ENCODE peak calls at places on chromosome 9, in nine cellular contexts. Q, H, D, P, X, G, B, L and N are unnamed samples. For H3K4me1, the result is how much of the 10 kb centered on the place peaks cover.

GRCh38 chr9:121720992-121721350 is 69.5 kb downstream of the DAB2IP start:
- DNase-seq in H (no peak), X (no peak), G (no peak), P (no peak), Q (no peak), B (peak), D (peak), L (peak), N (no peak)

GRCh38 chr9:79651251-79651795 is 79.6 kb downstream of the TLE4 start:
- DNase-seq in X (no peak), G (no peak), Q (no peak), H (no peak), B (no peak), D (peak), P (no peak), L (no peak), N (no peak)

GRCh38 chr9:102497709-102498108 is 497.4 kb upstream of the CYLC2 start:
- DNase-seq in H (no peak), P (no peak), D (no peak), L (no peak), Q (no peak), X (no peak), G (no peak), B (no peak), N (no peak)

GRCh38 chr9:7086389-7086788 is 328.6 kb downstream of the KDM4C start:
- DNase-seq in X (no peak), P (no peak), L (no peak), H (no peak), Q (no peak), D (no peak), B (no peak), G (peak), N (peak)

GRCh38 chr9:134323741-134324358 is 2.4 kb upstream of the RXRA start:
- DNase-seq in G (peak), Q (no peak), H (peak), L (peak), X (peak), P (peak), B (peak), D (no peak), N (peak)

GRCh38 chr9:105360344-105360743 is 87.5 kb upstream of the FSD1L start:
- DNase-seq in Q (peak), H (no peak), X (no peak), D (no peak), B (no peak), G (no peak), P (no peak), L (no peak), N (no peak)

GRCh38 chr9:76593011-76593347 is 134.0 kb downstream of the GCNT1 start:
- DNase-seq in P (no peak), X (no peak), H (no peak), Q (no peak), L (no peak), G (no peak), D (peak), B (no peak), N (no peak)

GRCh38 chr9:126463426-126463825 is 136.8 kb downstream of the MVB12B start:
- DNase-seq in G (no peak), D (no peak), Q (no peak), H (peak), X (no peak), L (no peak), B (no peak), P (no peak), N (no peak)

GRCh38 chr9:117454711-117455110 is 39.9 kb upstream of the ASTN2 start:
- DNase-seq in B (no peak), L (no peak), H (no peak), D (no peak), Q (no peak), X (no peak), G (no peak), P (no peak), N (no peak)

GRCh38 chr9:92680166-92681119 is 10.5 kb upstream of the IPPK start:
- DNase-seq in L (peak), D (no peak), G (no peak), H (no peak), X (peak), B (peak), Q (no peak), P (no peak), N (no peak)

GRCh38 chr9:116669296-116669695 is 17.8 kb upstream of the TRIM32 start:
- DNase-seq in H (no peak), B (no peak), D (no peak), P (no peak), G (no peak), X (no peak), L (no peak), Q (no peak), N (no peak)

GRCh38 chr9:4035809-4036208 is 264.1 kb downstream of the GLIS3 start:
- DNase-seq in Q (no peak), P (no peak), B (no peak), G (no peak), D (peak), H (no peak), X (no peak), L (no peak), N (no peak)

DNA sequence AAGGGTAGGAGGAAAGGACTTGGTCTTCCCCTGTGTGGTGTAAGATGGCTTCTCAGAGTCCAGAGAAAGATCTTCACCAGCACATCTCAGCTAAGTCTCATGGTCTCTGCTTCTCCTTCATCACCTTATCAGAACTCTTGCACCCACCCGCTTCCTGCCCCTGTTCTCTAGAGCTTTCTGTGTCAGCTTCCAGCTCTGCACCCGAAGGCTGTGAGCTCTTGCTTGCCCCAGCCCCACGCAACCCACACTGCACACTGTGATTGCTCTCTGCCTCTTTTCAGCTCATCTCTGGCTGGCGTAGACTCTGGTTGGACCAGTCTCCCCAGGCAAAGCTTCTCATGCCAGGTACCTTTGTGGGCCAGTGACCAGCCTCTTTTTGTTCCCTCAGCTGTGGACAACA is 93.2 kb upstream of the RAPGEF1 start:
- DNase-seq in Q (no peak), H (no peak), P (no peak), B (no peak), G (no peak), D (no peak), X (no peak), L (no peak), N (no peak)
- H3K4me1 ChIP-seq in Q (under half), H (under half), P (under half), B (under half), G (under half), D (under half), X (under half), L (under half), N (under half)

GRCh38 chr9:91208837-91209236 is 152.9 kb downstream of the AUH start:
- DNase-seq in D (no peak), X (no peak), G (no peak), Q (no peak), B (no peak), L (no peak), P (no peak), H (no peak), N (no peak)
- H3K27ac ChIP-seq in D (no peak), X (no peak), G (peak), Q (no peak), B (no peak), L (no peak), P (peak), H (peak), N (peak)

GRCh38 chr9:128687453-128687852 is 1.6 kb upstream of the SET start:
- DNase-seq in B (no peak), P (no peak), Q (no peak), L (no peak), D (no peak), H (no peak), G (no peak), X (no peak), N (no peak)
- H3K4me1 ChIP-seq in B (under half), P (under half), Q (under half), L (under half), D (half or more), H (under half), G (under half), X (under half), N (under half)

DNA sequence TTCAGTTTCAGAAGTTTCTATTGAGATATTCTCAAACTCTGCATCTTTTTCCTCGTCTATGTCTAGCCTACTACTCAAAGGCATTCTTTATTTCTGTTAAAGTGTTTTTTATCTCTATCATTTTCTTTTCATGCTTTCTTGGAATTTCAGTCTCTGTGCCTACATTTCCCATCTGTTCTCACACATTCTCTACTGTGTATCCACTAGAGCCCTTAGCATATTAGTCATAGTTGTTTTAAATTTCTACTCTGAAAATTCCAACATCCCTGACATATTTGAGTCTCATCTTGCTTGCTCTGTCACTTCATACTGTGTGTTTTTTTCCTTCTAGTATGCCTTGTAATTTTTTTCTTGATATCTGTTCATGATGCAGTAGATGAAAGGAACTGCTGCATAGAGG is 60.3 kb upstream of the GNA14 start:
- DNase-seq in H (no peak), Q (no peak), B (no peak), P (no peak), L (no peak), D (no peak), G (no peak), X (no peak), N (no peak)
- H3K27ac ChIP-seq in H (peak), Q (peak), B (no peak), P (no peak), L (peak), D (no peak), G (no peak), X (peak), N (no peak)